ENCODE peak calls at places on chromosomes 3 and 15, in seven cellular contexts. One of them, this sample, is unnamed.

GRCh38 chr3:55521086-55522060 is 34.3 kb upstream of the WNT5A start:
- DNase-seq in tibial artery: no peak
- DNase-seq in upper lobe of left lung: no peak
- DNase-seq in brain microvascular endothelial cell: no peak
- DNase-seq in A673: no peak
- DNase-seq in uterus: no peak
- DNase-seq in CD8-positive, alpha-beta memory T cell: no peak
- DNase-seq in this sample: no peak

GRCh38 chr3:169529013-169529412 is 134.5 kb downstream of the MECOM start:
- DNase-seq in tibial artery: no peak
- DNase-seq in upper lobe of left lung: no peak
- DNase-seq in brain microvascular endothelial cell: no peak
- DNase-seq in A673: no peak
- DNase-seq in uterus: no peak
- DNase-seq in CD8-positive, alpha-beta memory T cell: no peak
- DNase-seq in this sample: no peak

GRCh38 chr15:82552861-82553260 is 12.6 kb upstream of the RPS17 start:
- DNase-seq in tibial artery: no peak
- DNase-seq in upper lobe of left lung: no peak
- DNase-seq in brain microvascular endothelial cell: no peak
- DNase-seq in A673: no peak
- DNase-seq in uterus: no peak
- DNase-seq in CD8-positive, alpha-beta memory T cell: no peak
- DNase-seq in this sample: no peak

GRCh38 chr3:175149675-175150074 is 290.5 kb downstream of the NAALADL2 start:
- DNase-seq in tibial artery: no peak
- DNase-seq in upper lobe of left lung: peak; percentile 51
- DNase-seq in brain microvascular endothelial cell: no peak
- DNase-seq in A673: no peak
- DNase-seq in uterus: no peak
- DNase-seq in CD8-positive, alpha-beta memory T cell: no peak
- DNase-seq in this sample: no peak

GRCh38 chr15:65300924-65301441 is 3.5 kb upstream of the RNU5B-1 start:
- DNase-seq in tibial artery: no peak
- DNase-seq in upper lobe of left lung: no peak
- DNase-seq in brain microvascular endothelial cell: no peak
- DNase-seq in A673: no peak
- DNase-seq in uterus: no peak
- DNase-seq in CD8-positive, alpha-beta memory T cell: no peak
- DNase-seq in this sample: no peak

GRCh38 chr3:131591394-131591990 is 88.7 kb upstream of the MRPL3 start:
- DNase-seq in tibial artery: no peak
- DNase-seq in upper lobe of left lung: no peak
- DNase-seq in brain microvascular endothelial cell: peak; percentile 42
- DNase-seq in A673: peak; percentile 21
- DNase-seq in uterus: peak; percentile 43
- DNase-seq in CD8-positive, alpha-beta memory T cell: no peak
- DNase-seq in this sample: no peak

GRCh38 chr3:153621988-153622387 is 460.0 kb downstream of the RAP2B start:
- DNase-seq in tibial artery: no peak
- DNase-seq in upper lobe of left lung: no peak
- DNase-seq in brain microvascular endothelial cell: no peak
- DNase-seq in A673: peak; percentile 35
- DNase-seq in uterus: no peak
- DNase-seq in CD8-positive, alpha-beta memory T cell: no peak
- DNase-seq in this sample: no peak

GRCh38 chr3:71487418-71487817 is 96.1 kb downstream of the FOXP1 start:
- DNase-seq in tibial artery: no peak
- DNase-seq in upper lobe of left lung: no peak
- DNase-seq in brain microvascular endothelial cell: no peak
- DNase-seq in A673: no peak
- DNase-seq in uterus: no peak
- DNase-seq in CD8-positive, alpha-beta memory T cell: no peak
- DNase-seq in this sample: no peak

GRCh38 chr3:192772495-192772894 is 45.2 kb upstream of the FGF12 start:
- DNase-seq in tibial artery: no peak
- DNase-seq in upper lobe of left lung: no peak
- DNase-seq in brain microvascular endothelial cell: peak; percentile 54
- DNase-seq in A673: peak; percentile 66
- DNase-seq in uterus: no peak
- DNase-seq in CD8-positive, alpha-beta memory T cell: no peak
- DNase-seq in this sample: no peak

GRCh38 chr3:9951962-9952805 is at the start of gene PRRT3:
- DNase-seq in tibial artery: no peak
- DNase-seq in upper lobe of left lung: no peak
- DNase-seq in brain microvascular endothelial cell: peak; percentile 29
- DNase-seq in A673: peak; percentile 61
- DNase-seq in uterus: peak; percentile 24
- DNase-seq in CD8-positive, alpha-beta memory T cell: peak; percentile 26
- DNase-seq in this sample: no peak

GRCh38 chr3:134018406-134018805 is 11.3 kb downstream of the SLCO2A1 start:
- DNase-seq in tibial artery: no peak
- DNase-seq in upper lobe of left lung: no peak
- DNase-seq in brain microvascular endothelial cell: no peak
- DNase-seq in A673: no peak
- DNase-seq in uterus: no peak
- DNase-seq in CD8-positive, alpha-beta memory T cell: no peak
- DNase-seq in this sample: no peak

GRCh38 chr3:56467108-56467507 is 1.2 kb downstream of the ERC2 start:
- DNase-seq in tibial artery: no peak
- DNase-seq in upper lobe of left lung: peak; percentile 86
- DNase-seq in brain microvascular endothelial cell: peak; percentile 70
- DNase-seq in A673: peak; percentile 70
- DNase-seq in uterus: peak; percentile 25
- DNase-seq in CD8-positive, alpha-beta memory T cell: no peak
- DNase-seq in this sample: peak; percentile 76

GRCh38 chr3:180223268-180223667 is 186.5 kb upstream of the PEX5L start:
- DNase-seq in tibial artery: no peak
- DNase-seq in upper lobe of left lung: no peak
- DNase-seq in brain microvascular endothelial cell: no peak
- DNase-seq in A673: no peak
- DNase-seq in uterus: no peak
- DNase-seq in CD8-positive, alpha-beta memory T cell: no peak
- DNase-seq in this sample: no peak

GRCh38 chr3:188533612-188534357 is 379.8 kb downstream of the LPP start:
- DNase-seq in tibial artery: no peak
- DNase-seq in upper lobe of left lung: no peak
- DNase-seq in brain microvascular endothelial cell: no peak
- DNase-seq in A673: no peak
- DNase-seq in uterus: no peak
- DNase-seq in CD8-positive, alpha-beta memory T cell: no peak
- DNase-seq in this sample: no peak

GRCh38 chr3:74532446-74532845 is 82.0 kb downstream of the CNTN3 start:
- DNase-seq in tibial artery: no peak
- DNase-seq in upper lobe of left lung: no peak
- DNase-seq in brain microvascular endothelial cell: peak; percentile 49
- DNase-seq in A673: no peak
- DNase-seq in uterus: no peak
- DNase-seq in CD8-positive, alpha-beta memory T cell: no peak
- DNase-seq in this sample: no peak

GRCh38 chr3:67765575-67765974 is 111.2 kb upstream of the SUCLG2 start:
- DNase-seq in tibial artery: no peak
- DNase-seq in upper lobe of left lung: no peak
- DNase-seq in brain microvascular endothelial cell: no peak
- DNase-seq in A673: no peak
- DNase-seq in uterus: no peak
- DNase-seq in CD8-positive, alpha-beta memory T cell: no peak
- DNase-seq in this sample: no peak

GRCh38 chr15:88714782-88715372 is 76.1 kb downstream of the ISG20 start:
- DNase-seq in tibial artery: no peak
- DNase-seq in upper lobe of left lung: no peak
- DNase-seq in brain microvascular endothelial cell: no peak
- DNase-seq in A673: no peak
- DNase-seq in uterus: no peak
- DNase-seq in CD8-positive, alpha-beta memory T cell: no peak
- DNase-seq in this sample: no peak

GRCh38 chr3:86793786-86794185 is 197.2 kb downstream of the VGLL3 start:
- DNase-seq in tibial artery: no peak
- DNase-seq in upper lobe of left lung: no peak
- DNase-seq in brain microvascular endothelial cell: peak; percentile 88
- DNase-seq in A673: peak; percentile 46
- DNase-seq in uterus: no peak
- DNase-seq in CD8-positive, alpha-beta memory T cell: no peak
- DNase-seq in this sample: peak; percentile 32

GRCh38 chr3:99330281-99330680 is 308.1 kb upstream of the COL8A1 start:
- DNase-seq in tibial artery: no peak
- DNase-seq in upper lobe of left lung: no peak
- DNase-seq in brain microvascular endothelial cell: peak; percentile 49
- DNase-seq in A673: no peak
- DNase-seq in uterus: no peak
- DNase-seq in CD8-positive, alpha-beta memory T cell: no peak
- DNase-seq in this sample: no peak

GRCh38 chr15:72502220-72502809 is 28.2 kb downstream of the ARIH1 start:
- DNase-seq in tibial artery: no peak
- DNase-seq in upper lobe of left lung: no peak
- DNase-seq in brain microvascular endothelial cell: no peak
- DNase-seq in A673: no peak
- DNase-seq in uterus: no peak
- DNase-seq in CD8-positive, alpha-beta memory T cell: no peak
- DNase-seq in this sample: no peak

GRCh38 chr3:172107403-172107802 is 68.0 kb downstream of the FNDC3B start:
- DNase-seq in tibial artery: no peak
- DNase-seq in upper lobe of left lung: no peak
- DNase-seq in brain microvascular endothelial cell: no peak
- DNase-seq in A673: no peak
- DNase-seq in uterus: no peak
- DNase-seq in CD8-positive, alpha-beta memory T cell: peak; percentile 28
- DNase-seq in this sample: no peak

GRCh38 chr3:9806137-9806536 is 3.9 kb upstream of the TTLL3 start:
- DNase-seq in tibial artery: no peak
- DNase-seq in upper lobe of left lung: no peak
- DNase-seq in brain microvascular endothelial cell: no peak
- DNase-seq in A673: no peak
- DNase-seq in uterus: no peak
- DNase-seq in CD8-positive, alpha-beta memory T cell: no peak
- DNase-seq in this sample: no peak

GRCh38 chr15:71538181-71538580 is 272.2 kb upstream of the NR2E3 start:
- DNase-seq in tibial artery: no peak
- DNase-seq in upper lobe of left lung: no peak
- DNase-seq in brain microvascular endothelial cell: no peak
- DNase-seq in A673: no peak
- DNase-seq in uterus: no peak
- DNase-seq in CD8-positive, alpha-beta memory T cell: no peak
- DNase-seq in this sample: no peak

GRCh38 chr3:51963951-51964451 is 3.3 kb downstream of the PCBP4 start:
- DNase-seq in tibial artery: no peak
- DNase-seq in upper lobe of left lung: no peak
- DNase-seq in brain microvascular endothelial cell: no peak
- DNase-seq in A673: no peak
- DNase-seq in uterus: no peak
- DNase-seq in CD8-positive, alpha-beta memory T cell: no peak
- DNase-seq in this sample: no peak

GRCh38 chr15:70763120-70763949 is at the start of gene UACA:
- DNase-seq in tibial artery: peak; percentile 99
- DNase-seq in upper lobe of left lung: peak; percentile 90
- DNase-seq in brain microvascular endothelial cell: peak; percentile 98
- DNase-seq in A673: peak; percentile 97
- DNase-seq in uterus: peak; percentile 98
- DNase-seq in CD8-positive, alpha-beta memory T cell: peak; percentile 16
- DNase-seq in this sample: peak; percentile 98

GRCh38 chr3:64059484-64059883 is 36.2 kb upstream of the PSMD6 start:
- DNase-seq in tibial artery: no peak
- DNase-seq in upper lobe of left lung: no peak
- DNase-seq in brain microvascular endothelial cell: no peak
- DNase-seq in A673: no peak
- DNase-seq in uterus: no peak
- DNase-seq in CD8-positive, alpha-beta memory T cell: no peak
- DNase-seq in this sample: no peak

GRCh38 chr15:40115670-40116093 is 7.0 kb upstream of the BMF start:
- DNase-seq in tibial artery: peak; percentile 75
- DNase-seq in upper lobe of left lung: peak; percentile 86
- DNase-seq in brain microvascular endothelial cell: no peak
- DNase-seq in A673: no peak
- DNase-seq in uterus: no peak
- DNase-seq in CD8-positive, alpha-beta memory T cell: no peak
- DNase-seq in this sample: peak; percentile 84

GRCh38 chr3:41338276-41338675 is 139.0 kb downstream of the CTNNB1 start:
- DNase-seq in tibial artery: no peak
- DNase-seq in upper lobe of left lung: no peak
- DNase-seq in brain microvascular endothelial cell: peak; percentile 22
- DNase-seq in A673: no peak
- DNase-seq in uterus: no peak
- DNase-seq in CD8-positive, alpha-beta memory T cell: no peak
- DNase-seq in this sample: no peak

GRCh38 chr3:141335531-141336042 is 32.7 kb upstream of the ZBTB38 start:
- DNase-seq in tibial artery: no peak
- DNase-seq in upper lobe of left lung: no peak
- DNase-seq in brain microvascular endothelial cell: no peak
- DNase-seq in A673: no peak
- DNase-seq in uterus: no peak
- DNase-seq in CD8-positive, alpha-beta memory T cell: no peak
- DNase-seq in this sample: no peak

GRCh38 chr3:56684029-56684428 is 964 bp upstream of the TASOR start:
- DNase-seq in tibial artery: no peak
- DNase-seq in upper lobe of left lung: no peak
- DNase-seq in brain microvascular endothelial cell: no peak
- DNase-seq in A673: no peak
- DNase-seq in uterus: no peak
- DNase-seq in CD8-positive, alpha-beta memory T cell: no peak
- DNase-seq in this sample: no peak

GRCh38 chr15:101273534-101273933 is 3.8 kb downstream of the SELENOS start:
- DNase-seq in tibial artery: no peak
- DNase-seq in upper lobe of left lung: no peak
- DNase-seq in brain microvascular endothelial cell: no peak
- DNase-seq in A673: no peak
- DNase-seq in uterus: no peak
- DNase-seq in CD8-positive, alpha-beta memory T cell: no peak
- DNase-seq in this sample: no peak
- H3K27ac ChIP-seq in tibial artery: no peak overlapping the region
- H3K27ac ChIP-seq in upper lobe of left lung: no peak overlapping the region
- H3K27ac ChIP-seq in brain microvascular endothelial cell: no peak overlapping the region
- H3K27ac ChIP-seq in A673: no peak overlapping the region
- H3K27ac ChIP-seq in uterus: no peak overlapping the region
- H3K27ac ChIP-seq in CD8-positive, alpha-beta memory T cell: no peak overlapping the region
- H3K27ac ChIP-seq in this sample: no peak overlapping the region

GRCh38 chr3:39141211-39141995 is 12.0 kb downstream of the CSRNP1 start:
- DNase-seq in tibial artery: peak; percentile 78
- DNase-seq in upper lobe of left lung: peak; percentile 92
- DNase-seq in brain microvascular endothelial cell: no peak
- DNase-seq in A673: no peak
- DNase-seq in uterus: peak; percentile 45
- DNase-seq in CD8-positive, alpha-beta memory T cell: no peak
- DNase-seq in this sample: peak; percentile 95
- H3K27ac ChIP-seq in tibial artery: peak overlapping the region; percentile 61
- H3K27ac ChIP-seq in upper lobe of left lung: peak overlapping the region; percentile 87
- H3K27ac ChIP-seq in brain microvascular endothelial cell: no peak overlapping the region
- H3K27ac ChIP-seq in A673: no peak overlapping the region
- H3K27ac ChIP-seq in uterus: peak overlapping the region; percentile 47
- H3K27ac ChIP-seq in CD8-positive, alpha-beta memory T cell: no peak overlapping the region
- H3K27ac ChIP-seq in this sample: peak overlapping the region; percentile 92

GRCh38 chr3:42507751-42508335 is 5.4 kb downstream of the VIPR1 start:
- DNase-seq in tibial artery: peak; percentile 56
- DNase-seq in upper lobe of left lung: peak; percentile 40
- DNase-seq in brain microvascular endothelial cell: no peak
- DNase-seq in A673: no peak
- DNase-seq in uterus: no peak
- DNase-seq in CD8-positive, alpha-beta memory T cell: no peak
- DNase-seq in this sample: no peak
- H3K27ac ChIP-seq in tibial artery: no peak overlapping the region
- H3K27ac ChIP-seq in upper lobe of left lung: peak overlapping the region; percentile 91
- H3K27ac ChIP-seq in brain microvascular endothelial cell: no peak overlapping the region
- H3K27ac ChIP-seq in A673: no peak overlapping the region
- H3K27ac ChIP-seq in uterus: no peak overlapping the region
- H3K27ac ChIP-seq in CD8-positive, alpha-beta memory T cell: no peak overlapping the region
- H3K27ac ChIP-seq in this sample: peak overlapping the region; percentile 85

GRCh38 chr3:15331606-15332404 is 581 bp downstream of the SH3BP5 start:
- DNase-seq in tibial artery: peak; percentile 80
- DNase-seq in upper lobe of left lung: peak; percentile 50
- DNase-seq in brain microvascular endothelial cell: no peak
- DNase-seq in A673: peak; percentile 66
- DNase-seq in uterus: peak; percentile 55
- DNase-seq in CD8-positive, alpha-beta memory T cell: peak; percentile 26
- DNase-seq in this sample: no peak
- H3K27ac ChIP-seq in tibial artery: peak overlapping the region; percentile 88
- H3K27ac ChIP-seq in upper lobe of left lung: peak overlapping the region; percentile 88
- H3K27ac ChIP-seq in brain microvascular endothelial cell: no peak overlapping the region
- H3K27ac ChIP-seq in A673: peak overlapping the region; percentile 44
- H3K27ac ChIP-seq in uterus: peak overlapping the region; percentile 97
- H3K27ac ChIP-seq in CD8-positive, alpha-beta memory T cell: peak overlapping the region; percentile 75
- H3K27ac ChIP-seq in this sample: peak overlapping the region; percentile 96

This sample was measured in breast epithelium.